ENCODE peak calls at places on chromosomes 16 and 17, in eight cellular contexts. L, S, Y, C, G, M, N and Z are unnamed samples.

GRCh38 chr17:2083613-2084128 is 28.8 kb downstream of the HIC1 start:
- DNase-seq in S (no peak), L (no peak), N (no peak), C (no peak), Y (no peak), G (no peak), M (no peak), Z (no peak)

GRCh38 chr16:69477546-69477945 is 53.1 kb downstream of the CYB5B start:
- DNase-seq in M (no peak), S (peak), C (no peak), N (no peak), Y (no peak), L (no peak), G (no peak), Z (peak)

GRCh38 chr17:44362964-44363612 is 565 bp downstream of the FAM171A2 start:
- DNase-seq in S (no peak), L (no peak), C (peak), N (no peak), M (no peak), Y (no peak), G (no peak), Z (peak)

GRCh38 chr17:66567234-66568170 is 265.1 kb downstream of the PRKCA start:
- DNase-seq in S (peak), M (peak), C (peak), Y (no peak), N (peak), G (peak), L (peak), Z (peak)

GRCh38 chr16:10870137-10870776 is 6.7 kb upstream of the CIITA start:
- DNase-seq in S (no peak), L (no peak), M (no peak), G (no peak), Y (no peak), C (no peak), N (no peak), Z (no peak)

GRCh38 chr17:39462644-39463375 is 1.5 kb downstream of the CDK12 start:
- DNase-seq in N (no peak), C (no peak), S (peak), M (no peak), Y (no peak), G (no peak), L (peak), Z (no peak)

GRCh38 chr17:78550464-78550863 is 26.7 kb downstream of the DNAH17 start:
- DNase-seq in N (no peak), M (no peak), G (no peak), S (no peak), L (no peak), Y (no peak), C (no peak), Z (no peak)

GRCh38 chr17:31877911-31878702 is 19.1 kb upstream of the COPRS start:
- DNase-seq in S (peak), M (no peak), C (no peak), G (no peak), Y (no peak), N (no peak), L (no peak), Z (no peak)

GRCh38 chr17:49707246-49707607 is 537 bp downstream of the SLC35B1 start:
- DNase-seq in G (no peak), N (no peak), Y (no peak), L (no peak), S (peak), M (no peak), C (peak), Z (no peak)

GRCh38 chr17:17830269-17830567 is 6.6 kb downstream of the SREBF1 start:
- DNase-seq in S (no peak), L (no peak), M (no peak), Y (no peak), N (no peak), G (no peak), C (no peak), Z (no peak)

GRCh38 chr17:18963126-18964017 is 11.4 kb downstream of the SLC5A10 start:
- DNase-seq in G (no peak), L (peak), S (peak), C (no peak), N (no peak), Y (no peak), M (peak), Z (peak)

GRCh38 chr16:25563700-25564099 is 128.1 kb upstream of the HS3ST4 start:
- DNase-seq in C (no peak), Y (no peak), N (no peak), G (no peak), M (no peak), L (no peak), S (no peak), Z (no peak)

GRCh38 chr17:82696916-82697807 is 1.3 kb downstream of the RAB40B start:
- DNase-seq in L (no peak), M (no peak), C (peak), G (no peak), S (no peak), N (no peak), Y (no peak), Z (no peak)

GRCh38 chr17:7020894-7021664 is 1.8 kb upstream of the BCL6B start:
- DNase-seq in S (no peak), L (no peak), M (no peak), G (no peak), C (no peak), Y (no peak), N (no peak), Z (no peak)

GRCh38 chr16:89264800-89265550 is 47.5 kb downstream of the ZNF778 start:
- DNase-seq in M (no peak), L (no peak), C (no peak), N (no peak), Y (no peak), G (no peak), S (no peak), Z (no peak)

GRCh38 chr17:77328823-77329740 is 188.3 kb downstream of the SEC14L1 start:
- DNase-seq in Y (no peak), M (no peak), S (no peak), N (no peak), L (peak), C (no peak), G (no peak), Z (no peak)

GRCh38 chr16:25135239-25135878 is 23.8 kb downstream of the LCMT1 start:
- DNase-seq in N (no peak), G (no peak), L (no peak), C (no peak), S (peak), M (peak), Y (no peak), Z (peak)

GRCh38 chr17:79097226-79098055 is 22.8 kb downstream of the ENGASE start:
- DNase-seq in G (no peak), C (no peak), Y (no peak), L (no peak), S (no peak), M (no peak), N (no peak), Z (no peak)

GRCh38 chr16:1531638-1531910 is 1.9 kb upstream of the TMEM204 start:
- DNase-seq in S (no peak), M (no peak), N (no peak), C (no peak), Y (no peak), G (no peak), L (no peak), Z (no peak)

GRCh38 chr17:40311575-40311974 is 2.6 kb downstream of the RARA start:
- DNase-seq in Y (no peak), L (peak), S (no peak), N (no peak), G (no peak), C (no peak), M (peak), Z (no peak)

GRCh38 chr17:58336456-58337094 is 8.0 kb upstream of the TSPOAP1 start:
- DNase-seq in Y (no peak), S (no peak), G (no peak), L (no peak), C (no peak), M (peak), N (no peak), Z (peak)

GRCh38 chr16:71885261-71885650 is 1.3 kb upstream of the ZNF821 start:
- DNase-seq in L (no peak), N (no peak), G (no peak), C (no peak), S (no peak), Y (no peak), M (no peak), Z (no peak)

GRCh38 chr16:86668136-86668535 is 89.8 kb downstream of the FOXL1 start:
- DNase-seq in L (no peak), G (no peak), C (no peak), Y (no peak), N (no peak), M (peak), S (peak), Z (peak)

GRCh38 chr16:56849690-56850680 is 15.0 kb upstream of the SLC12A3 start:
- DNase-seq in M (no peak), C (no peak), S (no peak), N (no peak), L (no peak), G (no peak), Y (no peak), Z (no peak)

GRCh38 chr17:46943218-46943510 is 20.2 kb downstream of the GOSR2 start:
- DNase-seq in L (no peak), Y (no peak), N (no peak), M (no peak), S (no peak), G (no peak), C (no peak), Z (no peak)

GRCh38 chr16:79656537-79657115 is 56.1 kb upstream of the MAF start:
- DNase-seq in G (no peak), Y (no peak), M (no peak), S (no peak), N (no peak), C (no peak), L (no peak), Z (no peak)

GRCh38 chr17:81519284-81520020 is 6.9 kb upstream of the ACTG1 start:
- DNase-seq in C (peak), L (peak), N (no peak), M (no peak), S (no peak), Y (no peak), G (peak), Z (peak)

GRCh38 chr17:82272495-82273326 is 789 bp downstream of the CSNK1D start:
- DNase-seq in M (no peak), G (peak), Y (no peak), S (no peak), N (no peak), C (peak), L (peak), Z (peak)